ENCODE peak calls at places on chromosomes 1 and 21, in ten cellular contexts. G, Z, S, M, P, V, K, D, Y and L are unnamed samples.

GRCh38 chr1:241838831-241839365 is 9.1 kb upstream of the EXO1 start:
- DNase-seq in G (no peak), P (no peak), D (no peak), Y (no peak), Z (no peak), V (no peak), S (no peak), M (no peak), K (no peak), L (no peak)

GRCh38 chr1:224585051-224585450 is 31.1 kb upstream of the CNIH3 start:
- DNase-seq in G (no peak), M (no peak), Y (no peak), V (no peak), D (no peak), P (no peak), Z (no peak), S (no peak), K (no peak), L (no peak)

GRCh38 chr1:43976045-43976444 is 1.3 kb downstream of the ATP6V0B start:
- DNase-seq in P (no peak), Y (no peak), G (no peak), M (no peak), K (no peak), D (no peak), V (no peak), Z (no peak), S (no peak), L (no peak)

GRCh38 chr21:27700974-27701614 is 734.2 kb upstream of the ADAMTS5 start:
- DNase-seq in V (peak), D (peak), Y (peak), Z (peak), P (peak), S (peak), K (peak), G (peak), M (peak), L (peak)

GRCh38 chr1:26602378-26602959 is 72.9 kb downstream of the RPS6KA1 start:
- DNase-seq in G (no peak), S (peak), K (peak), P (no peak), Z (peak), V (no peak), M (peak), D (no peak), Y (no peak), L (no peak)

GRCh38 chr1:40399984-40400704 is 26.6 kb downstream of the SMAP2 start:
- DNase-seq in K (no peak), D (no peak), G (no peak), S (no peak), M (no peak), P (no peak), Z (no peak), Y (no peak), V (no peak), L (no peak)

GRCh38 chr1:32351859-32352745 is 10.2 kb downstream of the FAM229A start:
- DNase-seq in M (no peak), S (no peak), G (peak), D (no peak), V (no peak), K (no peak), Y (no peak), P (no peak), Z (no peak), L (no peak)

GRCh38 chr1:155636397-155637153 is 26.6 kb downstream of the MSTO1 start:
- DNase-seq in K (no peak), Y (no peak), D (no peak), Z (no peak), V (no peak), P (no peak), S (no peak), G (no peak), M (no peak), L (no peak)

GRCh38 chr1:208158640-208159541 is 85.3 kb downstream of the PLXNA2 start:
- DNase-seq in M (peak), Z (no peak), D (no peak), P (no peak), S (no peak), K (peak), Y (no peak), G (no peak), V (no peak), L (no peak)

GRCh38 chr1:191206808-191207207 is 729.1 kb upstream of the BRINP3 start:
- DNase-seq in D (no peak), V (no peak), K (no peak), G (no peak), Y (no peak), S (no peak), M (no peak), Z (no peak), P (no peak), L (no peak)

GRCh38 chr21:38986460-38987395 is 181.0 kb downstream of the ETS2 start:
- DNase-seq in Z (no peak), S (no peak), D (no peak), P (no peak), Y (no peak), M (no peak), G (no peak), K (no peak), V (no peak), L (no peak)

GRCh38 chr1:44485229-44485932 is 80.3 kb downstream of the RNF220 start:
- DNase-seq in P (no peak), Y (no peak), M (peak), V (peak), K (no peak), D (no peak), G (no peak), S (no peak), Z (peak), L (no peak)